ENCODE peak calls at places on chromosomes 2 and 18, in seven cellular contexts. H, O, R, N, A, U and B are unnamed samples. For H3K9me3, the result is how much of the 10 kb centered on the place peaks cover.

GRCh38 chr2:157244691-157245090 is 12.8 kb upstream of the GALNT5 start:
- DNase-seq in H (no peak), O (no peak), R (no peak), N (no peak), A (no peak), U (no peak), B (no peak)

GRCh38 chr2:143513081-143513480 is 383.9 kb downstream of the ARHGAP15 start:
- DNase-seq in H (peak), O (no peak), R (no peak), N (peak), A (no peak), U (peak), B (no peak)

GRCh38 chr2:232398293-232399034 is 8.2 kb upstream of the ALPG start:
- DNase-seq in H (no peak), O (no peak), R (no peak), N (peak), A (no peak), U (no peak), B (no peak)

GRCh38 chr2:113854970-113855740 is 34.7 kb upstream of the ACTR3 start:
- DNase-seq in H (no peak), O (no peak), R (no peak), N (no peak), A (no peak), U (no peak), B (no peak)

GRCh38 chr18:9763157-9763556 is 55.1 kb downstream of the RAB31 start:
- DNase-seq in H (no peak), O (no peak), R (no peak), N (no peak), A (no peak), U (no peak), B (no peak)

GRCh38 chr2:60602828-60603532 is 49.5 kb upstream of the BCL11A start:
- DNase-seq in H (no peak), O (no peak), R (no peak), N (no peak), A (no peak), U (no peak), B (no peak)

GRCh38 chr2:109481196-109481555 is 132.6 kb downstream of the SEPTIN10 start:
- DNase-seq in H (no peak), O (no peak), R (peak), N (peak), A (no peak), U (no peak), B (no peak)

GRCh38 chr18:26457195-26457594 is 91.2 kb downstream of the KCTD1 start:
- DNase-seq in H (no peak), O (no peak), R (no peak), N (no peak), A (no peak), U (no peak), B (no peak)

GRCh38 chr18:832085-832681 is 20.1 kb upstream of the YES1 start:
- DNase-seq in H (no peak), O (no peak), R (peak), N (no peak), A (no peak), U (peak), B (no peak)

GRCh38 chr2:227376911-227377396 is 2.2 kb downstream of the TM4SF20 start:
- DNase-seq in H (no peak), O (no peak), R (no peak), N (no peak), A (no peak), U (no peak), B (no peak)

GRCh38 chr18:56329536-56329935 is 308.9 kb downstream of the TXNL1 start:
- DNase-seq in H (no peak), O (no peak), R (no peak), N (no peak), A (no peak), U (no peak), B (no peak)

GRCh38 chr2:223759569-223760430 is 77.6 kb downstream of the AP1S3 start:
- DNase-seq in H (no peak), O (peak), R (no peak), N (peak), A (no peak), U (no peak), B (no peak)

GRCh38 chr2:236536727-236537398 is 32.8 kb upstream of the ACKR3 start:
- DNase-seq in H (no peak), O (no peak), R (no peak), N (no peak), A (peak), U (no peak), B (peak)

GRCh38 chr2:9655441-9656269 is 24.9 kb upstream of the YWHAQ start:
- DNase-seq in H (no peak), O (no peak), R (no peak), N (peak), A (no peak), U (no peak), B (no peak)

GRCh38 chr2:40155728-40156127 is 296.2 kb downstream of the SLC8A1 start:
- DNase-seq in H (no peak), O (no peak), R (no peak), N (no peak), A (no peak), U (no peak), B (no peak)

GRCh38 chr2:210617732-210618330 is 61.4 kb downstream of the CPS1 start:
- DNase-seq in H (peak), O (no peak), R (no peak), N (peak), A (no peak), U (peak), B (no peak)

GRCh38 chr18:79413901-79414300 is 18.2 kb downstream of the NFATC1 start:
- DNase-seq in H (no peak), O (no peak), R (no peak), N (no peak), A (no peak), U (no peak), B (no peak)

GRCh38 chr2:63055510-63056308 is 5.1 kb downstream of the OTX1 start:
- DNase-seq in H (no peak), O (no peak), R (no peak), N (no peak), A (no peak), U (no peak), B (no peak)

GRCh38 chr2:102971661-102972060 is 209.8 kb downstream of the TMEM182 start:
- DNase-seq in H (no peak), O (no peak), R (no peak), N (no peak), A (no peak), U (no peak), B (no peak)

GRCh38 chr2:105497094-105497493 is 98.2 kb upstream of the FHL2 start:
- DNase-seq in H (no peak), O (no peak), R (no peak), N (no peak), A (no peak), U (no peak), B (no peak)

DNA sequence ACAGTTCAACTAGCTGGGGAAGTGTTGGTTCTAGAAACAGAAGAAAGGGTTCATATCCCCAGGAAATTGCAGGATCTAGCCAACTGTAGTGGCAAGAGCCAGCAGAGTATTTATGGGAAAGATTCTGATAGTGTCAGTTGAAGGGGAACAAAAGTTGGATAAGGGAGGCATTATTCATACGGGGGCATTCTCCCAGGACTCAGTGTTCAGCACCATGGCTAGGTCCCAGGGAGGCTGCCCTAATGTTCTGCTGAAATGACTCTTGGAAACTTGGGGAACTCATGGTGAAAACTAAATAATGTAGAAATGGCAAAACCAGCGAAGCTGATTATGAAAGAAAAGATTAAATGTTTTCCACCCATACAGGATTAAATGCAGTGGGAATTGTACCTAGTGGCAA is 543.7 kb downstream of the TRIB2 start:
- DNase-seq in H (no peak), O (no peak), R (no peak), N (peak), A (no peak), U (no peak), B (no peak)
- H3K9me3 ChIP-seq in H (under half), O (under half), R (under half), N (under half), A (under half), U (under half), B (under half)

DNA sequence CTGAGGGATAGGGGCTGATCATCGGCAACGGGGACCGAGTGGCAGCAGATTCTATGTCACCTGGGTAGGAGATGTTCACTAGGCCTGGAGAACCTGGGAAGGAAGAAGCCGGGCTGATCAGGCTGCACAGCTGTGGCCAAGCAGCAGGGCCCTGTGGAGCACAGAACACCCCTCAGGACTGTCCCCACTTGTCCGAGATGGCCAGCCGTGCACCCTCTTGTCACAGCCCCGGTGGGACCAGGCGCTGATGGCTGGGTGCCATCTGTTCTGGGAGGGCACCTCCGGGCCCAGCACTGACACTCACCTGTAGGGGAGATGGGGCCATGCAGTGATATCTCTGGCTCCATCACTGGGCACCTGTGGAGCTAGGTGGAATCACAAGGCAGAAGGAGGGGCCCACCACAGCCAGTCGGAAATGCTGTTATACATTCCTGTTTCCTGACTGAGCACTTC is 217.9 kb upstream of the RAB6C start:
- DNase-seq in H (no peak), O (no peak), R (no peak), N (no peak), A (no peak), U (no peak), B (no peak)
- H3K9me3 ChIP-seq in H (under half), O (under half), R (under half), N (under half), A (under half), U (under half), B (under half)

DNA sequence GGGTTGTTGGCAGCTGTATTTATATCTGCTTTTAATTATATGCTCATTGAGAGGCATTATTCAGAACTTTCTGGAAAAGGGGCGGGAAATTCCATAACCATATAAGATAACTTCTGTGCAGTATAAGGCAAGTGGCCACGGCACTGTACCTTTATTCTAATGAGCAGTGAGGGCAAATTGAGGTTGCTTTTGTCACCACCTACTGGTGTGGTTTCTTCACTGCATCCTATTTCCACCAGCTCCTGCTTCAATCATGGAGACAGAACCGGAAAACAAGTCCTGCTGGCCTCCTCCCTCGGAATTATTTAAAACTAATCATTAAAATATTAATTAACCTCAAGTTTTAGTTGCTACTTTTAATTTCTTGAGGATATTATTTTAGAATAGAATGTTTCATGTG is 759.4 kb downstream of the CBLN2 start:
- DNase-seq in H (no peak), O (no peak), R (no peak), N (peak), A (no peak), U (peak), B (no peak)
- H3K9me3 ChIP-seq in H (under half), O (under half), R (under half), N (under half), A (under half), U (under half), B (under half)

GRCh38 chr18:23503967-23504352 is 649 bp downstream of the RMC1 start:
- DNase-seq in H (no peak), O (no peak), R (no peak), N (no peak), A (no peak), U (no peak), B (no peak)
- H3K9me3 ChIP-seq in H (under half), O (under half), R (under half), N (under half), A (under half), U (under half), B (under half)

GRCh38 chr2:197673142-197673541 is 2.2 kb downstream of the RFTN2 start:
- DNase-seq in H (no peak), O (no peak), R (no peak), N (no peak), A (no peak), U (no peak), B (no peak)

GRCh38 chr2:197672494-197672893 is 2.9 kb downstream of the RFTN2 start:
- DNase-seq in H (no peak), O (no peak), R (no peak), N (no peak), A (no peak), U (no peak), B (no peak)

GRCh38 chr2:197666277-197666676 is 9.1 kb downstream of the RFTN2 start:
- DNase-seq in H (no peak), O (no peak), R (no peak), N (no peak), A (no peak), U (no peak), B (no peak)

GRCh38 chr2:197668296-197668695 is 7.1 kb downstream of the RFTN2 start:
- DNase-seq in H (no peak), O (no peak), R (no peak), N (peak), A (no peak), U (no peak), B (no peak)

GRCh38 chr2:197669077-197669476 is 6.3 kb downstream of the RFTN2 start:
- DNase-seq in H (no peak), O (no peak), R (no peak), N (no peak), A (no peak), U (no peak), B (no peak)
- H3K9me3 ChIP-seq in H (under half), O (under half), R (under half), N (under half), A (under half), U (under half), B (under half)

DNA sequence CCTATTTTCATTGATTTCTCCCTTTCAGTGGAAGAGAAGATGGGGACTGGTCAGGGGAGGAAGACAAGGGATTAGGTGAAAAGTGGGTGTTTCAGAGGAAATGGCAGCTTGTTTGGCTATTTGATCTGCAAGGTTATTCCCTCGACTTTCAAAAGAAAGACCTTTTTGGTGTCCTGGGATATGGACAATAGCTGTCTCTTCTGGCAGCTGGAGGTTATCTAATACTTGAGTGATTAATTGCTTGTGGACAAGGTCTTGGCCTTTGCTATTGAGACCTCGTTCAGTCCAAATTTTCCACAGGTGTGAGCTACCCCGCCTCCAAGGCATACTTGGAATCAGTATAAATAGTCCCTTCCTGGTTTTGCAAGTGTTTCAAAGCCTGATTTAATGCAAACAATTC is 33.3 kb upstream of the TRAPPC8 start:
- DNase-seq in H (no peak), O (no peak), R (no peak), N (no peak), A (no peak), U (no peak), B (no peak)
- H3K9me3 ChIP-seq in H (under half), O (under half), R (under half), N (under half), A (under half), U (under half), B (under half)

DNA sequence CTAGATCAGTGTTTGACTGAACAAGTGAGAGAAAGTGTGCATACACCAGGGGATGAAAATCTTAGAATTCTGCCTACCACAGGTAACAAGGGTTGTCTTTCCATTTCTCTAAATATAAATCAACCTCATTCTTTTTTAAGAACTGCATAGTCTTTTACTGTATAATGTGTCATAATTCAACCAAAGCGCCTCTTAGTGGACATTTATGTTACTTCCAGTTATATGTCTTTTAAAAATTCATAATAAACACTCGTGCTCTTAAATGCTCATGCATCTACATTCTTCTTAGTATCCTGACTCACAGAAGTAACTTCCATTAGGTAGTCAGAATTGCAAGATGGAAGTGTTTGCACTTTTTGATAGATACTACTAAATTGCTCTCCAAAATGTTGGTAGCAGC is 76.2 kb downstream of the CHRNA1 start:
- DNase-seq in H (no peak), O (no peak), R (no peak), N (peak), A (no peak), U (no peak), B (no peak)
- H3K9me3 ChIP-seq in H (under half), O (under half), R (under half), N (under half), A (under half), U (under half), B (under half)

DNA sequence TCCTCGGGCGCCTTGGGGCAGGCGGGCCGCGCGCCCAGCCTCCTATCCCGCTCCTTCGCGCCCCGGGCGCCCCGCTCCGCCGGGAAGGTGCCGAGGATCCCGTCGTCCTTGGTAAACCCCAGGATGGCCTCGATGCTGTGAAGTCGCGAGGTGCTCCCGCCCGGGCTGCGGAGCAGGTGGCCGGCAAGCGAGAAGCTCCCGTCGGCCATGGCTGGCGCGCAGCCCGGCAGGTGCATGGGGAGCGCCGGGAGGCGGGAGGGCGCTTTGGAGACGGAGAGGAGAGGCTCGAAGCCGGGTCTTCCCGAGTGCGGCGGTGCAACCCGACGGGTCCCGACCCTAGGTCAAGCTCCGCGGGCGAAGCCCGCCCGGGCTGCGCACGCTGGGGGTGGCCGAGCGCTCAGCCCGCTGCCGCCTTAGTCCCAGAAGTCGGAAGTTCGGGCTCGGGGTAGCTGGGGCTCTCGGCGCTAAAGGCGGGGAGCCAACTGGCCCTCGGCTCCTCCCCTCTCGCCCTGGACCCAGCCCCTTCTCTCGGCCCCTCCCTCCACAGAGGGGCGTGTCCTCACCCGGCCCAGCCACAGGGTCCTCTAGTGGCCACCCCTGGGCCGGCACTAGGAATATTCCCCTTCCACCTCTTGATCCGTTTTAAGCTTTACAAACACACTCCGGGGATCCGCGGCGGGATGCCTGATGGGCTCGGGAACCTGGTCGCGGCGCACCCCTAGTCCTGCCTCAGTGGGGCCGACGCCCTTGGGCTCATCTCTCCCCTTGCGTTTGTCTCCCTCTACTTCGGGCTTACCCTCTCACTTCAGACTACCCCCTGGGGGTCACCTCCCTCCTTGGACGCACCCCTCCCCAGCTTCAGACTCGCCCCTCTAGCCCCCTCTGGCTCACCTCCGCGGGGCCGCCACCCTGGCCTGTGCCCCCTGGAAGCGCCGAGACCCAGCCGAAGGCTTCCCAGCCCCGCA is at the start of gene RAX:
- DNase-seq in H (no peak), O (no peak), R (no peak), N (no peak), A (no peak), U (peak), B (no peak)
- H3K9me3 ChIP-seq in H (under half), O (under half), R (under half), N (under half), A (under half), U (under half), B (under half)

GRCh38 chr2:16063251-16063850 is 123.0 kb downstream of the MYCN start:
- DNase-seq in H (no peak), O (no peak), R (no peak), N (no peak), A (no peak), U (no peak), B (no peak)
- H3K9me3 ChIP-seq in H (under half), O (under half), R (under half), N (under half), A (under half), U (under half), B (under half)

GRCh38 chr2:201520201-201520600 is 68.7 kb downstream of the STRADB start:
- DNase-seq in H (no peak), O (no peak), R (no peak), N (no peak), A (no peak), U (no peak), B (no peak)

GRCh38 chr2:201522965-201523364 is 71.4 kb downstream of the STRADB start:
- DNase-seq in H (no peak), O (no peak), R (no peak), N (no peak), A (no peak), U (no peak), B (no peak)

DNA sequence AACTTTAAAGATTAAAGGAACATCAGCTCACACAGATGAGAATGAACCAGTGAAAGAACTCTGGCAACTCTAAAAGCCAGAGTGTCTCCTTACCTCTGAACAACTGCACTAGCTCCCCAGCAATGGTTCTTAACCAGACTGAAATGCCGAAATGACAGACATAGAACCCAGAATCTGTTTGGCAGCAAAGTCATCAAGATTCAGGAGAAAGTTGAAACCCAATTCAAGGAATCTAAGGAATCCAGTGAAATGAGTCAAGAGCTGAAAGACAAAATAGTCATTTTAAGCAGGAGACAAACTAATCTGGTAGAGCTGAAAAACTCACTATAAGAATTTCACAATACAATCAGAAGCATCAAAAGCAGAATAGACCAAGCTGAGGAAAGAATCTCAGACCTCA is 72.0 kb downstream of the STRADB start:
- DNase-seq in H (no peak), O (no peak), R (no peak), N (no peak), A (no peak), U (no peak), B (no peak)
- H3K9me3 ChIP-seq in H (under half), O (under half), R (under half), N (under half), A (under half), U (under half), B (under half)